ENCODE peak calls at places on chromosomes 6 and 20, in six cellular contexts. P, N, M, O, B and J are unnamed samples. For H3K4me1, the result is how much of the 10 kb centered on the place peaks cover.

GRCh38 chr6:13011612-13012146 is 295.1 kb downstream of the PHACTR1 start:
- DNase-seq in P (no peak), N (no peak), M (no peak), O (no peak), B (no peak), J (no peak)

GRCh38 chr6:75481394-75481793 is 12.2 kb downstream of the FILIP1 start:
- DNase-seq in P (no peak), N (no peak), M (peak), O (peak), B (peak), J (peak)

GRCh38 chr6:111985202-111985731 is 68.6 kb upstream of the CCN6 start:
- DNase-seq in P (no peak), N (no peak), M (peak), O (peak), B (peak), J (peak)

GRCh38 chr6:138162104-138162946 is 586 bp downstream of the ARFGEF3 start:
- DNase-seq in P (no peak), N (peak), M (no peak), O (peak), B (peak), J (peak)

GRCh38 chr6:149750136-149750609 is 632 bp downstream of the PCMT1 start:
- DNase-seq in P (peak), N (peak), M (peak), O (peak), B (peak), J (peak)

GRCh38 chr20:51600016-51600420 is 57.5 kb upstream of the NFATC2 start:
- DNase-seq in P (no peak), N (no peak), M (no peak), O (no peak), B (peak), J (peak)

GRCh38 chr6:33018904-33019303 is 9.5 kb upstream of the HLA-DOA start:
- DNase-seq in P (no peak), N (no peak), M (peak), O (no peak), B (no peak), J (peak)

GRCh38 chr20:62887860-62888239 is 26.2 kb upstream of the TCFL5 start:
- DNase-seq in P (no peak), N (no peak), M (no peak), O (no peak), B (no peak), J (no peak)

GRCh38 chr6:66183982-66184555 is 477.0 kb upstream of the EYS start:
- DNase-seq in P (no peak), N (no peak), M (peak), O (no peak), B (no peak), J (no peak)

GRCh38 chr6:85114583-85114939 is 335.3 kb upstream of the NT5E start:
- DNase-seq in P (no peak), N (no peak), M (no peak), O (no peak), B (no peak), J (no peak)

GRCh38 chr6:159875194-159875593 is 15.6 kb upstream of the MAS1 start:
- DNase-seq in P (no peak), N (no peak), M (no peak), O (peak), B (peak), J (no peak)

GRCh38 chr6:26330835-26331808 is 33.9 kb upstream of the BTN3A2 start:
- DNase-seq in P (no peak), N (peak), M (peak), O (peak), B (peak), J (peak)

GRCh38 chr6:116359835-116360234 is 10.9 kb upstream of the DSE start:
- DNase-seq in P (no peak), N (no peak), M (no peak), O (no peak), B (no peak), J (no peak)

GRCh38 chr6:138590796-138591709 is 91.8 kb upstream of the NHSL1 start:
- DNase-seq in P (peak), N (peak), M (peak), O (peak), B (peak), J (peak)

GRCh38 chr6:3594196-3594595 is 137.3 kb upstream of the SLC22A23 start:
- DNase-seq in P (no peak), N (no peak), M (no peak), O (no peak), B (no peak), J (no peak)

GRCh38 chr6:83265384-83265783 is 72.2 kb downstream of the RWDD2A start:
- DNase-seq in P (no peak), N (no peak), M (peak), O (no peak), B (no peak), J (peak)

GRCh38 chr6:4358414-4359107 is 223.2 kb upstream of the ECI2 start:
- DNase-seq in P (peak), N (no peak), M (peak), O (peak), B (peak), J (peak)

GRCh38 chr20:50891138-50891537 is 40.1 kb downstream of the ADNP start:
- DNase-seq in P (no peak), N (no peak), M (peak), O (no peak), B (no peak), J (peak)

GRCh38 chr6:168102093-168102985 is 23.3 kb upstream of the FRMD1 start:
- DNase-seq in P (no peak), N (no peak), M (no peak), O (no peak), B (no peak), J (no peak)

GRCh38 chr6:99522531-99522930 is 7.3 kb upstream of the USP45 start:
- DNase-seq in P (no peak), N (no peak), M (peak), O (no peak), B (peak), J (peak)

GRCh38 chr20:3067139-3068009 is 4.0 kb upstream of the OXT start:
- DNase-seq in P (no peak), N (no peak), M (no peak), O (no peak), B (peak), J (no peak)

GRCh38 chr20:49656304-49656703 is 57.4 kb downstream of the B4GALT5 start:
- DNase-seq in P (no peak), N (no peak), M (peak), O (no peak), B (no peak), J (no peak)
- H2BK15ac ChIP-seq in P (no peak), N (no peak), M (no peak), O (no peak), B (no peak), J (no peak)

DNA sequence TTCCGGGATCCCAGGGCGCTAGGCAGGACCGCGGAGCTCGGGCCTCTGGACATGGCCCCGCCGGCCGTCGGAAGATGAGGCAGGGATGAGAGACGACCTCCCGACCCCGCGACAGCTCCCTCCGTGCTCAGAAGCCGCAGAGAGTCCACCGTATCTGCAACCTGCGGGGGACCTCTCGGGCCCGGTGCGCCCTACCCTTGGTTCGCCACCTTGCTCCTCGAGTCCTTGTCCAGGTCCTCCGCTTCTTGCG is 301 bp downstream of the PPP1R3D start:
- DNase-seq in P (no peak), N (no peak), M (peak), O (no peak), B (no peak), J (no peak)
- H2BK5ac ChIP-seq in P (no peak), N (no peak), M (peak), O (no peak), B (no peak), J (peak)

DNA sequence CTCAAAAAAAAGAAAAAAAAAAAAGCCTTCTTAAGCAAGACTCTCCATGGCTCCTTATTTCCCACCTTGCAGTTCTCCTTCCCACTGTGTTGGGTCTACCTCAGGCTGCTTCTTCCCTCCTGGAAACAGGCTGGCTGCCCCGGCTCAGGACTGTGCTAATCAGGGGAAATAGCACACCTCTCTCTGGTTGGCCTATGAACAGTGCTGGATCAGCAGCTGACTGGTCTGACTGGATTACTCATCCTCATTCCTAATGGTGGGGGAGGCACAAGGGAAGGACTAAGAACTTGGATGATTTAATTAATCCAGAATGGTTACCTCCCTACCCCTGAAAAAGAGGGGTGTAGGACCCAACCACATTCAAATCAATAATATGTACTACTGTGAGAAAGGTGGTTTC is 3.9 kb upstream of the SRSF3 start:
- DNase-seq in P (no peak), N (no peak), M (peak), O (no peak), B (peak), J (peak)
- H3K4me1 ChIP-seq in P (under half), N (under half), M (under half), O (under half), B (under half), J (under half)

GRCh38 chr20:43529457-43530153 is 22.1 kb downstream of the L3MBTL1 start:
- DNase-seq in P (no peak), N (no peak), M (no peak), O (no peak), B (no peak), J (no peak)

GRCh38 chr20:43529051-43529450 is 21.6 kb downstream of the L3MBTL1 start:
- DNase-seq in P (no peak), N (no peak), M (no peak), O (no peak), B (no peak), J (no peak)

GRCh38 chr20:43528258-43528875 is 20.9 kb downstream of the L3MBTL1 start:
- DNase-seq in P (no peak), N (no peak), M (no peak), O (no peak), B (no peak), J (no peak)

GRCh38 chr20:43520074-43520473 is 12.6 kb downstream of the L3MBTL1 start:
- DNase-seq in P (no peak), N (no peak), M (no peak), O (no peak), B (no peak), J (no peak)

GRCh38 chr20:43525016-43525415 is 17.5 kb downstream of the L3MBTL1 start:
- DNase-seq in P (no peak), N (no peak), M (no peak), O (no peak), B (no peak), J (no peak)
- H2BK15ac ChIP-seq in P (no peak), N (no peak), M (no peak), O (no peak), B (no peak), J (no peak)

DNA sequence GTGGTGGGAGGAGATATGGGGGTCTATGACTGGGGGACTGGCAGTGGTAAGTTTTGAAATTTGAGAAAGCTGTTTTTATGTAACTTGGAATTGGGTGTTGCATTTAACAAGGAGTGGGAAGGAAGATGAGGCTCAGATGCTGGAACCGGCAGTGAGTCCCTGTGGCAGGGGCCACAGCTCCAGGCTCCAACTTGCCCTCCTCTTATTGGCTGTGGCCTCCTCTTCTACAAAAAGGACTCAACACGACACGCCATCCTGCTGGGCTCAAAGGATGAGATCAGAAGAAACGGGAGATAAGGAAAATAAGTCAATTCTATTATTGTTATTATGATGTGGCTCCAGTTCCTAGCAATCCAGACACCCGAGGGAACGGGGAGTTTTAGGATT is 5.8 kb upstream of the TGM2 start:
- DNase-seq in P (no peak), N (no peak), M (no peak), O (no peak), B (no peak), J (peak)
- H2BK5ac ChIP-seq in P (no peak), N (no peak), M (peak), O (no peak), B (no peak), J (no peak)

GRCh38 chr6:156821707-156822106 is 44.5 kb downstream of the ARID1B start:
- DNase-seq in P (no peak), N (no peak), M (no peak), O (no peak), B (no peak), J (no peak)
- H3K4me1 ChIP-seq in P (under half), N (under half), M (under half), O (under half), B (under half), J (under half)

GRCh38 chr20:36474563-36474962 is 66.8 kb upstream of the MYL9 start:
- DNase-seq in P (no peak), N (no peak), M (no peak), O (no peak), B (no peak), J (no peak)
- H2BK15ac ChIP-seq in P (no peak), N (no peak), M (peak), O (no peak), B (no peak), J (no peak)

DNA sequence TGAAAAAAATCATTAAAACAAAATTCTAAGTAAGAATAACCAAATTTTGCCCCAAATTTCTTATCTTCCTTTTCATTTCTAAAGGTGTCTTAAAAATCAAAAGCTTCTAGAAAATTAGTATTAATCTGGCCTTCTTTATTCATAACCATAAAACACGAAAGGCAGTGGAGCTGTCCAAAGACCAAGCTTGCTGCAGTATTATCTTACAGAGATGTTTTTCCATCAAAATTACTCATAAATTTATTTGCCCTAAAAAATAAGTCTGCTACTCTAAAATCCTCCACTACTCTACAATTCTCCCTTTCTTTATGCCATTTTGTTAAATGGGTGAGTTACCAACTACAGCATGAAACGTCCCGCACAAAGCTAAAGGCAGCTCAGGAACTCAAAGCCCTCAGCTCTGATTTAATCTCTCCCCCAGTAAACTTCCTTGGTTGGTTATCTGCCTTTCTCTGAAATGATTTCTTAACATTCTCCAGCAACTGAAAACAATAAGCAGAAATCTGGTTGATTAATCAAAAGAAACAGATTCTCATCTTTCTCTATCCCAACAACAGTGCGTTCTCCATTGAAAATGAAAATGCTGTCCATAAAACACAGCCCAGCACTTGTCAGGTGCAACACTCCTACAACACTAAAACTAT is 2.1 kb downstream of the USP49 start:
- DNase-seq in P (no peak), N (no peak), M (no peak), O (no peak), B (no peak), J (no peak)
- H2BK5ac ChIP-seq in P (no peak), N (no peak), M (no peak), O (no peak), B (no peak), J (no peak)

DNA sequence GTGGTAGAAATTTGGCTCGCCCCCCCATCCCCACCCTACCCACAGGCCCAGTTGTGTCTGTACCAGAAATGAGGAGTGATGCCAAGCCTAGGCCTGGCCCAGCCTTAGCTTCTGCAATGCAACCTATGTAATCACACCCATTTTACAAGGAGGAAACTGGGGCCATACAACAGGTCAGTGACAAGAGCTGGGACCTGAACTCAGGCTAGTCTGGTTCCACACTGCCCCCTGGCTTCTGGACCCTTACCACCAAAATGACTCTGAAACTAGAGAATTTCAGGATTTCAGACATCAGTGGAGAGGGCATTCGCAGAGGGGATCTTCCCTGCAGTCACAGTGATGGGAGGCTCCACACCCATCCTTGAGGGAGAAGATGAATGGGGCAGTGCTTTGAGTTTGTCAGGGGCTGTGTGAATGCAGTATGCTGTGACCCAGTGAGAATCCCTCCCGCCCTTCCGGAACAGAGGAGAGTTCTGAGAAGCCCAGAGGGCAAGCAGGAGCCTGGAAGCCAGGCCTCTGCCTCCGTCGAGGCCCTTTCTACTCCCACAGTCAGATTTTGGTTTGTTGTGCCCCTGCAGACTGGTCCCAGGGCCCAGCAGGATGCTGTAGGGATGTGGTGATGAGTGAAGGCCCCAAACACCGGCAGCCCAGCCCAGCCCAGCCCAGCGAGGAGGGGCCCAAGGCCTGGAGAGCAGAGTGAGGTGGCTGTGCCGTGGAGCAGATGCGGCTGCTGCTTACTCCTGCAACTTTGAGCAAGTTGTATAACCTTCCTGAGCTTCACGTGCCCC is 48.1 kb upstream of the MYL9 start:
- DNase-seq in P (no peak), N (peak), M (no peak), O (peak), B (peak), J (no peak)
- H3K4me1 ChIP-seq in P (under half), N (under half), M (under half), O (under half), B (under half), J (under half)